ENCODE peak calls at places on chromosome 6, in ten cellular contexts. V, F, Z, C, Y, B, O, E, U and T are unnamed samples.

GRCh38 chr6:53065266-53066058 is at the start of gene FBXO9:
- DNase-seq in V (peak), F (no peak), Z (no peak), C (no peak), Y (peak), B (no peak), O (peak), E (peak), U (peak), T (peak)

GRCh38 chr6:122405417-122405816 is 6.0 kb downstream of the HSF2 start:
- DNase-seq in V (peak), F (peak), Z (no peak), C (no peak), Y (no peak), B (no peak), O (no peak), E (no peak), U (no peak), T (no peak)

GRCh38 chr6:2460216-2460734 is 214.9 kb upstream of the GMDS start:
- DNase-seq in V (no peak), F (no peak), Z (no peak), C (no peak), Y (no peak), B (no peak), O (no peak), E (no peak), U (no peak), T (no peak)

GRCh38 chr6:157194643-157195042 is 128.7 kb downstream of the TMEM242 start:
- DNase-seq in V (no peak), F (no peak), Z (no peak), C (no peak), Y (no peak), B (no peak), O (no peak), E (no peak), U (no peak), T (no peak)

GRCh38 chr6:127641905-127642304 is 64.9 kb downstream of the C6orf58 start:
- DNase-seq in V (peak), F (peak), Z (peak), C (no peak), Y (no peak), B (no peak), O (no peak), E (peak), U (no peak), T (peak)

GRCh38 chr6:138001750-138002349 is 105.4 kb downstream of the PERP start:
- DNase-seq in V (peak), F (peak), Z (peak), C (no peak), Y (peak), B (peak), O (no peak), E (peak), U (peak), T (peak)

GRCh38 chr6:144639654-144640053 is 354.5 kb downstream of the UTRN start:
- DNase-seq in V (no peak), F (no peak), Z (no peak), C (no peak), Y (no peak), B (no peak), O (no peak), E (no peak), U (no peak), T (no peak)

GRCh38 chr6:33621396-33622388 is 570 bp downstream of the ITPR3 start:
- DNase-seq in V (peak), F (no peak), Z (no peak), C (no peak), Y (peak), B (no peak), O (no peak), E (peak), U (no peak), T (peak)

GRCh38 chr6:42226251-42227143 is 8.8 kb upstream of the MRPS10 start:
- DNase-seq in V (peak), F (peak), Z (no peak), C (no peak), Y (no peak), B (peak), O (no peak), E (no peak), U (no peak), T (no peak)

GRCh38 chr6:157946865-157947532 is 34.7 kb upstream of the SYNJ2 start:
- DNase-seq in V (peak), F (no peak), Z (no peak), C (no peak), Y (no peak), B (no peak), O (no peak), E (no peak), U (peak), T (no peak)

GRCh38 chr6:47116086-47116485 is 74.0 kb upstream of the ADGRF1 start:
- DNase-seq in V (no peak), F (no peak), Z (no peak), C (no peak), Y (no peak), B (no peak), O (no peak), E (no peak), U (no peak), T (no peak)

GRCh38 chr6:8170245-8170644 is 67.9 kb upstream of the EEF1E1 start:
- DNase-seq in V (no peak), F (no peak), Z (no peak), C (no peak), Y (no peak), B (no peak), O (no peak), E (no peak), U (no peak), T (no peak)

GRCh38 chr6:12008366-12009179 is 3.5 kb upstream of the HIVEP1 start:
- DNase-seq in V (peak), F (peak), Z (peak), C (no peak), Y (peak), B (no peak), O (peak), E (peak), U (peak), T (peak)

GRCh38 chr6:106746660-106747059 is 117.3 kb downstream of the QRSL1 start:
- DNase-seq in V (peak), F (peak), Z (peak), C (no peak), Y (no peak), B (peak), O (no peak), E (no peak), U (no peak), T (no peak)

GRCh38 chr6:106247293-106247692 is 78.3 kb downstream of the ATG5 start:
- DNase-seq in V (no peak), F (no peak), Z (no peak), C (no peak), Y (no peak), B (no peak), O (no peak), E (no peak), U (no peak), T (no peak)

GRCh38 chr6:136333824-136334464 is 44.3 kb upstream of the BCLAF1 start:
- DNase-seq in V (no peak), F (no peak), Z (no peak), C (no peak), Y (no peak), B (no peak), O (no peak), E (no peak), U (no peak), T (no peak)

GRCh38 chr6:33279971-33280511 is 3.1 kb downstream of the B3GALT4 start:
- DNase-seq in V (peak), F (no peak), Z (peak), C (no peak), Y (no peak), B (no peak), O (peak), E (no peak), U (no peak), T (no peak)

GRCh38 chr6:20692023-20692422 is 157.8 kb downstream of the CDKAL1 start:
- DNase-seq in V (no peak), F (no peak), Z (no peak), C (no peak), Y (no peak), B (peak), O (no peak), E (no peak), U (no peak), T (no peak)

GRCh38 chr6:26493258-26493657 is 6.8 kb upstream of the BTN1A1 start:
- DNase-seq in V (peak), F (peak), Z (no peak), C (no peak), Y (no peak), B (no peak), O (no peak), E (no peak), U (peak), T (no peak)

GRCh38 chr6:83514877-83515466 is 2.6 kb downstream of the PRSS35 start:
- DNase-seq in V (peak), F (no peak), Z (no peak), C (no peak), Y (no peak), B (no peak), O (peak), E (peak), U (peak), T (no peak)

GRCh38 chr6:156729248-156729647 is 47.9 kb upstream of the ARID1B start:
- DNase-seq in V (peak), F (no peak), Z (no peak), C (no peak), Y (no peak), B (peak), O (no peak), E (no peak), U (no peak), T (no peak)

GRCh38 chr6:28867078-28867414 is 56.7 kb downstream of the TRIM27 start:
- DNase-seq in V (peak), F (no peak), Z (no peak), C (no peak), Y (no peak), B (peak), O (no peak), E (peak), U (no peak), T (peak)

GRCh38 chr6:148407372-148407771 is 64.7 kb downstream of the SASH1 start:
- DNase-seq in V (peak), F (peak), Z (no peak), C (no peak), Y (no peak), B (peak), O (no peak), E (no peak), U (no peak), T (no peak)

GRCh38 chr6:111407686-111408085 is 75.3 kb downstream of the REV3L start:
- DNase-seq in V (no peak), F (no peak), Z (no peak), C (no peak), Y (no peak), B (no peak), O (no peak), E (no peak), U (no peak), T (no peak)

GRCh38 chr6:42777126-42777822 is 4.6 kb upstream of the BICRAL start:
- DNase-seq in V (peak), F (no peak), Z (no peak), C (no peak), Y (no peak), B (no peak), O (no peak), E (no peak), U (no peak), T (no peak)

GRCh38 chr6:4776493-4776966 is 326 bp downstream of the CDYL start:
- DNase-seq in V (peak), F (no peak), Z (no peak), C (no peak), Y (peak), B (no peak), O (peak), E (peak), U (no peak), T (peak)

GRCh38 chr6:83474309-83474708 is 38.0 kb upstream of the PRSS35 start:
- DNase-seq in V (peak), F (no peak), Z (peak), C (no peak), Y (no peak), B (no peak), O (no peak), E (no peak), U (no peak), T (no peak)

GRCh38 chr6:127737009-127737486 is 160.1 kb downstream of the C6orf58 start:
- DNase-seq in V (peak), F (peak), Z (peak), C (no peak), Y (peak), B (peak), O (no peak), E (peak), U (peak), T (peak)

GRCh38 chr6:143596857-143597256 is 80.9 kb upstream of the PHACTR2 start:
- DNase-seq in V (no peak), F (peak), Z (no peak), C (no peak), Y (no peak), B (peak), O (no peak), E (no peak), U (no peak), T (no peak)

GRCh38 chr6:158257425-158257759 is 54.9 kb upstream of the TULP4 start:
- DNase-seq in V (no peak), F (no peak), Z (no peak), C (no peak), Y (no peak), B (no peak), O (no peak), E (no peak), U (no peak), T (no peak)